ENCODE peak calls at places on chromosomes 11 and 22, in seven cellular contexts. One of them, this sample, is unnamed.

GRCh38 chr11:8266246-8267241 is 2.9 kb upstream of the LMO1 start:
- DNase-seq in sigmoid colon: peak; percentile 19
- DNase-seq in heart left ventricle: no peak
- DNase-seq in upper lobe of right lung: peak; percentile 31
- DNase-seq in OCI-LY7: no peak
- DNase-seq in mucosa of descending colon: no peak
- DNase-seq in hepatocyte: no peak
- DNase-seq in this sample: no peak

GRCh38 chr11:126739499-126740145 is 260.9 kb downstream of the KIRREL3 start:
- DNase-seq in sigmoid colon: no peak
- DNase-seq in heart left ventricle: no peak
- DNase-seq in upper lobe of right lung: no peak
- DNase-seq in OCI-LY7: no peak
- DNase-seq in mucosa of descending colon: no peak
- DNase-seq in hepatocyte: no peak
- DNase-seq in this sample: no peak

GRCh38 chr22:27991586-27992293 is 72.7 kb upstream of the PITPNB start:
- DNase-seq in sigmoid colon: peak; percentile 33
- DNase-seq in heart left ventricle: peak; percentile 3
- DNase-seq in upper lobe of right lung: no peak
- DNase-seq in OCI-LY7: peak; percentile 97
- DNase-seq in mucosa of descending colon: no peak
- DNase-seq in hepatocyte: no peak
- DNase-seq in this sample: no peak

GRCh38 chr22:30204742-30205111 is 41.8 kb downstream of the LIF start:
- DNase-seq in sigmoid colon: no peak
- DNase-seq in heart left ventricle: no peak
- DNase-seq in upper lobe of right lung: no peak
- DNase-seq in OCI-LY7: no peak
- DNase-seq in mucosa of descending colon: no peak
- DNase-seq in hepatocyte: peak; percentile 67
- DNase-seq in this sample: peak; percentile 54

GRCh38 chr11:456533-456932 is 6.5 kb downstream of the PTDSS2 start:
- DNase-seq in sigmoid colon: no peak
- DNase-seq in heart left ventricle: no peak
- DNase-seq in upper lobe of right lung: no peak
- DNase-seq in OCI-LY7: no peak
- DNase-seq in mucosa of descending colon: peak; percentile 41
- DNase-seq in hepatocyte: no peak
- DNase-seq in this sample: no peak

GRCh38 chr22:49092751-49093150 is 734.9 kb downstream of the BRD1 start:
- DNase-seq in sigmoid colon: no peak
- DNase-seq in heart left ventricle: no peak
- DNase-seq in upper lobe of right lung: no peak
- DNase-seq in OCI-LY7: no peak
- DNase-seq in mucosa of descending colon: no peak
- DNase-seq in hepatocyte: no peak
- DNase-seq in this sample: no peak

GRCh38 chr22:39234867-39235687 is 9.7 kb downstream of the PDGFB start:
- DNase-seq in sigmoid colon: no peak
- DNase-seq in heart left ventricle: peak; percentile 84
- DNase-seq in upper lobe of right lung: peak; percentile 77
- DNase-seq in OCI-LY7: no peak
- DNase-seq in mucosa of descending colon: peak; percentile 87
- DNase-seq in hepatocyte: no peak
- DNase-seq in this sample: no peak

GRCh38 chr11:77049081-77049480 is 14.9 kb downstream of the B3GNT6 start:
- DNase-seq in sigmoid colon: peak; percentile 46
- DNase-seq in heart left ventricle: no peak
- DNase-seq in upper lobe of right lung: no peak
- DNase-seq in OCI-LY7: no peak
- DNase-seq in mucosa of descending colon: peak; percentile 82
- DNase-seq in hepatocyte: no peak
- DNase-seq in this sample: no peak

GRCh38 chr11:13277719-13278619 is at the start of gene BMAL1:
- DNase-seq in sigmoid colon: peak; percentile 80
- DNase-seq in heart left ventricle: peak; percentile 46
- DNase-seq in upper lobe of right lung: peak; percentile 87
- DNase-seq in OCI-LY7: no peak
- DNase-seq in mucosa of descending colon: peak; percentile 84
- DNase-seq in hepatocyte: peak; percentile 54
- DNase-seq in this sample: peak; percentile 19

GRCh38 chr11:74449369-74449931 is 17.9 kb downstream of the KCNE3 start:
- DNase-seq in sigmoid colon: peak; percentile 68
- DNase-seq in heart left ventricle: peak; percentile 70
- DNase-seq in upper lobe of right lung: no peak
- DNase-seq in OCI-LY7: peak; percentile 78
- DNase-seq in mucosa of descending colon: no peak
- DNase-seq in hepatocyte: peak; percentile 88
- DNase-seq in this sample: peak; percentile 96

GRCh38 chr11:9231848-9232177 is 33.3 kb downstream of the DENND5A start:
- DNase-seq in sigmoid colon: no peak
- DNase-seq in heart left ventricle: no peak
- DNase-seq in upper lobe of right lung: no peak
- DNase-seq in OCI-LY7: no peak
- DNase-seq in mucosa of descending colon: no peak
- DNase-seq in hepatocyte: no peak
- DNase-seq in this sample: no peak

DNA sequence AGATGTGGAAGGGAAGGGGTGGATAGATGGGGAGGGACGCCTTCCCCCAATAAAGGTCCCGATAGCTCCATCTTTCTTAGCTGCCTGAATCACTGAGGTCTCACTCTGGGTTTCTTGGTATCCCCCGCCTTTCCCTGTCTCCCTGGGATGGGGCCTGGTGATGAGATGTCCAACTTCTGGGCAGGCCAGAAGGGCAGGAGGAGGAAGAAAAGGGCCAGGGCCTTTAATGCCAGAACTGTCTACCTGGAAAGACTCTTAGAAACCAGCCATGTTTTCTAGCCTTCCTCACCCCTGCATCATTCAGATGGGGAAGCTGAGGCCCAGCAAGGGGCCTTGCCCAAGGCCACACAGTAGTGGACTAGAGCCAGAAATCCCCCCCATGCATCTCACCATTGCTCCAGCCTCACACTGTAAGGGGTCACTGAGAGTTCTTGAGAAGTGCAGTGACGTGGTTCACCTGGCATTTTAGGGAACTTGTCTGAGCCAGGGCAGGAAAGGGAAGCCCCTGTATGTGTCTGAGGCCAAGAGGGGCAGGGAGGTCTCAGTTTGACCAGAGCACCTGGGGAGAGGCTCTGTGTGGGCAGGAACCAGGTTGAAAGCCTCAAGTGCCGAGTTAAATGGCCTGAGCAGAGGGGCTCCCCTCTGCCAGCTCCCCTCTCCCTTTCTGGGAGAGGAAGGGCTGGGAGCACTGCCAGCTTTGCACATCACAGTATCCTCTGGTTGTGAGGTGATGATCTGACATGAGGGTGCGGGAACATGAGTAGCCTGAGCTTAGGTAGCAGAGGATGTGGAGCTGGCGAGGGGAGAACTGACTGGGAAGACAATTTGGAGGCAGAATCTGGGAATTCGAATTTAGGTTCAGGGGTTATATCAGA is 14.3 kb downstream of the ARHGEF17 start:
- DNase-seq in sigmoid colon: peak; percentile 72
- DNase-seq in heart left ventricle: no peak
- DNase-seq in upper lobe of right lung: no peak
- DNase-seq in OCI-LY7: peak; percentile 44
- DNase-seq in mucosa of descending colon: no peak
- DNase-seq in hepatocyte: no peak
- DNase-seq in this sample: no peak
- H3K4me3 ChIP-seq in sigmoid colon: no peak overlapping the region
- H3K4me3 ChIP-seq in heart left ventricle: no peak overlapping the region
- H3K4me3 ChIP-seq in upper lobe of right lung: no peak overlapping the region
- H3K4me3 ChIP-seq in OCI-LY7: no peak overlapping the region
- H3K4me3 ChIP-seq in mucosa of descending colon: no peak overlapping the region
- H3K4me3 ChIP-seq in hepatocyte: no peak overlapping the region
- H3K4me3 ChIP-seq in this sample: no peak overlapping the region

GRCh38 chr22:19717691-19718254 is 3.5 kb downstream of the SEPTIN5 start:
- DNase-seq in sigmoid colon: peak; percentile 86
- DNase-seq in heart left ventricle: peak; percentile 80
- DNase-seq in upper lobe of right lung: peak; percentile 89
- DNase-seq in OCI-LY7: peak; percentile 68
- DNase-seq in mucosa of descending colon: peak; percentile 78
- DNase-seq in hepatocyte: peak; percentile 81
- DNase-seq in this sample: peak; percentile 80

GRCh38 chr22:19717181-19717580 is 2.9 kb downstream of the SEPTIN5 start:
- DNase-seq in sigmoid colon: no peak
- DNase-seq in heart left ventricle: no peak
- DNase-seq in upper lobe of right lung: no peak
- DNase-seq in OCI-LY7: no peak
- DNase-seq in mucosa of descending colon: no peak
- DNase-seq in hepatocyte: no peak
- DNase-seq in this sample: no peak

GRCh38 chr22:19719488-19720021 is 3.8 kb upstream of the GP1BB start:
- DNase-seq in sigmoid colon: no peak
- DNase-seq in heart left ventricle: no peak
- DNase-seq in upper lobe of right lung: no peak
- DNase-seq in OCI-LY7: no peak
- DNase-seq in mucosa of descending colon: no peak
- DNase-seq in hepatocyte: no peak
- DNase-seq in this sample: no peak

GRCh38 chr22:19719055-19719482 is 4.3 kb upstream of the GP1BB start:
- DNase-seq in sigmoid colon: no peak
- DNase-seq in heart left ventricle: peak; percentile 64
- DNase-seq in upper lobe of right lung: no peak
- DNase-seq in OCI-LY7: no peak
- DNase-seq in mucosa of descending colon: no peak
- DNase-seq in hepatocyte: no peak
- DNase-seq in this sample: peak; percentile 34

DNA sequence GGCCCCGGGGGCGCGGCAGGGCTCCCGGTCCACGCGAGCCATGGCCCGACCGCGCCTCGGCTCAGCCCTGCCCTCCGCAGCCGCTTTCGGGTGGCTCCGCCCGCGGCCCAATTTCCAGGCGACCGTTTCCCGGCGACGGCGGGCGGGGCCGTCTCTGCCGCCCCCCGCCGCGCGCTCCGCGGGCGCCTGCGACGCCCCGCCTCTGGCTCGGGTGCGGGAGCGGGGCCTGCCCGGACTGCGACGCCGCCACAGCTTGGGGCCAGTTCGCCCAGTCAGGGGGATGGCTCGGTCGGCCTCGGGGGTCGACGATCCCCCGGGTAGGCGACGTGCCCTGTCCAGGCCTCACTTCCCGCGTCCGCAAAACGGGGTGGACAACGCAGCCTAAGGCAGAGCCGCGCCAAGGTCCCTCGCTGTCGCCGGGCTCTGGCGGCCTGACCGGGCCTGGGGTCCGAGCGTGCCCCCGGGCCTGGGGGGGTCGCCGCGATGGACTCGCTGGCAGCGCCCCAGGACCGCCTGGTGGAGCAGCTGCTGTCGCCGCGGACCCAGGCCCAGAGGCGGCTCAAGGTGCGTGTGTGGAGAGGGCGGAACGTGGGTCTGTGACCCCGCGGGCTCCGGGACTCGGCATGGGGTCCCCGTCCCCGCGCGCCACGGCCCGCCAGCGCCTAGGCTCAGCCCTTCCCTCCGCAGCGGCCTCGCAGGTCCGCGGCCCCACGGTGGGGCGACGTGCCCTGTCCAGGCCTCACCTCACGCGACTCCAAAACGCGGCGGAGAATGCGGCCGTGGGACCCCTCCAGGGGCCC is 4.2 kb downstream of the SEPTIN5 start:
- DNase-seq in sigmoid colon: no peak
- DNase-seq in heart left ventricle: no peak
- DNase-seq in upper lobe of right lung: no peak
- DNase-seq in OCI-LY7: no peak
- DNase-seq in mucosa of descending colon: no peak
- DNase-seq in hepatocyte: no peak
- DNase-seq in this sample: peak; percentile 68
- TF ChIP-seq CTCF in sigmoid colon: no peak
- TF ChIP-seq CTCF in heart left ventricle: no peak
- TF ChIP-seq CTCF in upper lobe of right lung: no peak
- TF ChIP-seq CTCF in OCI-LY7: no peak
- TF ChIP-seq CTCF in mucosa of descending colon: no peak
- TF ChIP-seq CTCF in hepatocyte: no peak
- TF ChIP-seq CTCF in this sample: no peak

GRCh38 chr22:23187871-23188700 is 7.8 kb downstream of the BCR start:
- DNase-seq in sigmoid colon: no peak
- DNase-seq in heart left ventricle: no peak
- DNase-seq in upper lobe of right lung: no peak
- DNase-seq in OCI-LY7: no peak
- DNase-seq in mucosa of descending colon: peak; percentile 14
- DNase-seq in hepatocyte: no peak
- DNase-seq in this sample: no peak
- H3K4me1 ChIP-seq in sigmoid colon: peaks cover 32% of the 10 kb centered on the region
- H3K4me1 ChIP-seq in heart left ventricle: peaks cover 22% of the 10 kb centered on the region
- H3K4me1 ChIP-seq in upper lobe of right lung: peaks cover 33% of the 10 kb centered on the region
- H3K4me1 ChIP-seq in OCI-LY7: peaks cover 18% of the 10 kb centered on the region
- H3K4me1 ChIP-seq in mucosa of descending colon: peaks cover 12% of the 10 kb centered on the region
- H3K4me1 ChIP-seq in hepatocyte: peaks cover 21% of the 10 kb centered on the region
- H3K4me1 ChIP-seq in this sample: peaks cover 12% of the 10 kb centered on the region

GRCh38 chr11:45209480-45209879 is 63.0 kb downstream of the PRDM11 start:
- DNase-seq in sigmoid colon: no peak
- DNase-seq in heart left ventricle: no peak
- DNase-seq in upper lobe of right lung: no peak
- DNase-seq in OCI-LY7: no peak
- DNase-seq in mucosa of descending colon: no peak
- DNase-seq in hepatocyte: no peak
- DNase-seq in this sample: no peak

GRCh38 chr11:45211732-45212131 is 65.3 kb downstream of the PRDM11 start:
- DNase-seq in sigmoid colon: peak; percentile 28
- DNase-seq in heart left ventricle: no peak
- DNase-seq in upper lobe of right lung: no peak
- DNase-seq in OCI-LY7: no peak
- DNase-seq in mucosa of descending colon: no peak
- DNase-seq in hepatocyte: no peak
- DNase-seq in this sample: no peak

GRCh38 chr11:45209000-45209399 is 62.6 kb downstream of the PRDM11 start:
- DNase-seq in sigmoid colon: no peak
- DNase-seq in heart left ventricle: no peak
- DNase-seq in upper lobe of right lung: no peak
- DNase-seq in OCI-LY7: no peak
- DNase-seq in mucosa of descending colon: no peak
- DNase-seq in hepatocyte: no peak
- DNase-seq in this sample: no peak

GRCh38 chr11:45210846-45211245 is 64.4 kb downstream of the PRDM11 start:
- DNase-seq in sigmoid colon: peak; percentile 70
- DNase-seq in heart left ventricle: no peak
- DNase-seq in upper lobe of right lung: no peak
- DNase-seq in OCI-LY7: no peak
- DNase-seq in mucosa of descending colon: no peak
- DNase-seq in hepatocyte: no peak
- DNase-seq in this sample: no peak

DNA sequence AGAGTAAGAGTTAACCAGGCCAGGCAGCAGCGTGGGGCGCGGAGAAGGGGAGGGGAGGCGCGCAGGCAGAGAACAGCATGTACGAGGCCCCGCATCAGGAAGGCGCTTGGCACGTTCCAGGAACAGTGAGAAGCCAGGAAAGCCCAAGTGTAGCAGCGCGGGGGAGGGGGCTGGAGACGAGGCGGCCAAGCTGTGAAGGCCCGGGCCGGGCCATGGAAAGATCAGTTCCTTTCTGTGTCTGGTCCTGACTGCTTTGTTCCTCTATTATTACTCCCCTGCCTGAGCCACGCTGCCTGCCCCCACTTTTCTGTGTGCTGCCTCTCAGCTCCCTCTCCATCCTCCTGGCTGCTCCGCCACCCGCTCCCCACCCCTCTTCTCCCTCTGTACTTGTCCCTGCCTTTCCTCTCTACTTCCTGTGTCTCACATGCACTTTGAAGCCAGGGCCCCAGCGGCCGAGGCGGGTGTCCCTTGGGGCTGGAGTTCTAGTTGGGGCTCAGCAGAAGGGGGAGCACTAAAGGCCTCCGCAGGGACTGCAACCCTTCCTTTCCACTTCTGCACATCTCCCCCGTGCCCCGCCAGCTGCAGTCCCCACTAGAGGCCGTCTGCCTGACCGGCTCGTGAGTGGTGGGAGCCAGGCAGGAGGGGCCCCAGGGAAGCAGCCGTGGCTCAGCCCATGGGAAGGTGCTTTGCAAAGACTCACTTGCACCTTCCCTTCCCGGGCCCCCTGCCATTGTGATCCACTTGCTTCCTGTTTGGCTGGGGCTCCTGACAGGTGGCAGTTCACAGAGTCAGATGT is 63.7 kb downstream of the PRDM11 start:
- DNase-seq in sigmoid colon: peak; percentile 98
- DNase-seq in heart left ventricle: peak; percentile 79
- DNase-seq in upper lobe of right lung: peak; percentile 82
- DNase-seq in OCI-LY7: no peak
- DNase-seq in mucosa of descending colon: no peak
- DNase-seq in hepatocyte: peak; percentile 91
- DNase-seq in this sample: peak; percentile 69
- H3K4me3 ChIP-seq in sigmoid colon: peak overlapping the region; percentile 29
- H3K4me3 ChIP-seq in heart left ventricle: no peak overlapping the region
- H3K4me3 ChIP-seq in upper lobe of right lung: peak overlapping the region; percentile 8
- H3K4me3 ChIP-seq in OCI-LY7: no peak overlapping the region
- H3K4me3 ChIP-seq in mucosa of descending colon: no peak overlapping the region
- H3K4me3 ChIP-seq in hepatocyte: no peak overlapping the region
- H3K4me3 ChIP-seq in this sample: no peak overlapping the region